ENCODE peak calls at places on chromosomes 3 and 15, in seven cellular contexts. T is T follicular helper cell, V is A673, B is activated T-helper 1 cell treated with Interleukin-2 at 50 U/mL for 16 hours, N is G401, Z is left ventricle myocardium inferior, P is cortex of kidney. U is an unnamed sample.
A peak's percentile ranks its signal among the peaks of the same experiment; 100 is the strongest.

GRCh38 chr3:66153961-66154923 is 66.6 kb upstream of the SLC25A26 start:
- DNase-seq in T (no peak), V (no peak), B (no peak), N (peak; percentile 91), Z (peak; percentile 19), P (no peak), U (no peak)

GRCh38 chr3:1439395-1439794 is 346.6 kb downstream of the CNTN6 start:
- DNase-seq in T (no peak), V (peak; percentile 5), B (no peak), N (no peak), Z (no peak), P (no peak), U (no peak)

GRCh38 chr15:52287114-52287513 is 8.5 kb downstream of the MYO5C start:
- DNase-seq in T (no peak), V (no peak), B (no peak), N (no peak), Z (no peak), P (no peak), U (no peak)

GRCh38 chr3:184016820-184017671 is 638 bp downstream of the ABCC5 start:
- DNase-seq in T (no peak), V (peak; percentile 67), B (peak; percentile 22), N (peak; percentile 68), Z (peak; percentile 66), P (no peak), U (peak; percentile 20)

GRCh38 chr3:150589759-150590158 is 13.4 kb upstream of the SELENOT start:
- DNase-seq in T (no peak), V (no peak), B (no peak), N (no peak), Z (no peak), P (no peak), U (no peak)

GRCh38 chr15:84797212-84797611 is 19.9 kb upstream of the ALPK3 start:
- DNase-seq in T (no peak), V (no peak), B (no peak), N (no peak), Z (no peak), P (no peak), U (no peak)

GRCh38 chr15:25251700-25252390 is 187.0 kb downstream of the UBE3A start:
- DNase-seq in T (no peak), V (no peak), B (no peak), N (no peak), Z (peak; percentile 5), P (no peak), U (no peak)

GRCh38 chr3:66856555-66856954 is 141.6 kb upstream of the KBTBD8 start:
- DNase-seq in T (no peak), V (no peak), B (no peak), N (no peak), Z (no peak), P (no peak), U (no peak)

GRCh38 chr15:67850336-67850735 is 10.5 kb upstream of the RNU6-1 start:
- DNase-seq in T (no peak), V (no peak), B (no peak), N (no peak), Z (no peak), P (no peak), U (no peak)

GRCh38 chr3:49053543-49053942 is 24.3 kb upstream of the IMPDH2 start:
- DNase-seq in T (no peak), V (no peak), B (no peak), N (no peak), Z (no peak), P (no peak), U (no peak)

GRCh38 chr15:71627188-71627587 is 183.2 kb upstream of the NR2E3 start:
- DNase-seq in T (no peak), V (no peak), B (no peak), N (no peak), Z (no peak), P (no peak), U (no peak)

GRCh38 chr3:97131476-97131875 is 317.1 kb downstream of the EPHA6 start:
- DNase-seq in T (no peak), V (no peak), B (no peak), N (peak; percentile 79), Z (no peak), P (no peak), U (no peak)

GRCh38 chr3:48428863-48429415 is 947 bp downstream of the PLXNB1 start:
- DNase-seq in T (no peak), V (peak; percentile 16), B (no peak), N (peak; percentile 40), Z (peak; percentile 53), P (no peak), U (no peak)

GRCh38 chr15:88690331-88690730 is 51.5 kb downstream of the ISG20 start:
- DNase-seq in T (no peak), V (no peak), B (no peak), N (no peak), Z (no peak), P (no peak), U (no peak)

GRCh38 chr15:77457619-77458265 is 37.1 kb downstream of the HMG20A start:
- DNase-seq in T (no peak), V (no peak), B (no peak), N (no peak), Z (no peak), P (no peak), U (no peak)

GRCh38 chr3:13078158-13078905 is 5.1 kb upstream of the IQSEC1 start:
- DNase-seq in T (no peak), V (no peak), B (no peak), N (no peak), Z (no peak), P (no peak), U (no peak)

GRCh38 chr15:30990036-30990435 is 1.4 kb downstream of the MTMR10 start:
- DNase-seq in T (no peak), V (peak; percentile 32), B (no peak), N (no peak), Z (no peak), P (no peak), U (no peak)

GRCh38 chr15:73870700-73871408 is 2.5 kb upstream of the TBC1D21 start:
- DNase-seq in T (no peak), V (no peak), B (no peak), N (no peak), Z (peak; percentile 81), P (no peak), U (no peak)

GRCh38 chr3:125573216-125573615 is 22.1 kb downstream of the OSBPL11 start:
- DNase-seq in T (no peak), V (no peak), B (no peak), N (no peak), Z (no peak), P (no peak), U (no peak)

GRCh38 chr3:127732303-127732702 is 59.6 kb downstream of the ABTB1 start:
- DNase-seq in T (no peak), V (peak; percentile 20), B (no peak), N (no peak), Z (no peak), P (no peak), U (no peak)

GRCh38 chr15:33215941-33216872 is 21.7 kb upstream of the FMN1 start:
- DNase-seq in T (no peak), V (peak; percentile 19), B (no peak), N (no peak), Z (no peak), P (no peak), U (no peak)

GRCh38 chr3:78974181-78974770 is 793.5 kb downstream of the ROBO1 start:
- DNase-seq in T (no peak), V (no peak), B (no peak), N (peak; percentile 80), Z (no peak), P (no peak), U (no peak)

GRCh38 chr15:57762302-57762701 is 55.8 kb downstream of the POLR2M start:
- DNase-seq in T (no peak), V (no peak), B (no peak), N (no peak), Z (no peak), P (no peak), U (no peak)

GRCh38 chr3:79968418-79968817 is 200.6 kb upstream of the ROBO1 start:
- DNase-seq in T (no peak), V (no peak), B (no peak), N (no peak), Z (no peak), P (no peak), U (no peak)

GRCh38 chr3:13852638-13853009 is 27.2 kb downstream of the WNT7A start:
- DNase-seq in T (no peak), V (no peak), B (no peak), N (no peak), Z (no peak), P (no peak), U (no peak)

GRCh38 chr15:57821826-57822225 is 115.3 kb downstream of the POLR2M start:
- DNase-seq in T (no peak), V (no peak), B (no peak), N (no peak), Z (no peak), P (no peak), U (no peak)

GRCh38 chr3:141402476-141403171 is 34.3 kb downstream of the ZBTB38 start:
- DNase-seq in T (no peak), V (peak; percentile 56), B (peak; percentile 46), N (peak; percentile 65), Z (peak; percentile 84), P (no peak), U (peak; percentile 47)

GRCh38 chr15:39597751-39598185 is 16.9 kb downstream of the THBS1 start:
- DNase-seq in T (no peak), V (no peak), B (no peak), N (no peak), Z (no peak), P (no peak), U (no peak)

GRCh38 chr3:123449092-123449985 is 449 bp upstream of the ADCY5 start:
- DNase-seq in T (no peak), V (peak; percentile 35), B (no peak), N (peak; percentile 24), Z (peak; percentile 61), P (no peak), U (no peak)

GRCh38 chr3:29057326-29057725 is 223.5 kb upstream of the RBMS3 start:
- DNase-seq in T (no peak), V (no peak), B (no peak), N (no peak), Z (no peak), P (no peak), U (no peak)

GRCh38 chr15:45919806-45920205 is 285.0 kb downstream of the SQOR start:
- DNase-seq in T (no peak), V (peak; percentile 26), B (no peak), N (no peak), Z (no peak), P (no peak), U (no peak)

GRCh38 chr3:160921020-160921635 is 165.1 kb downstream of the PPM1L start:
- DNase-seq in T (no peak), V (peak; percentile 51), B (no peak), N (peak; percentile 56), Z (no peak), P (no peak), U (no peak)

GRCh38 chr3:88986834-88987233 is 120.6 kb upstream of the EPHA3 start:
- DNase-seq in T (no peak), V (peak; percentile 6), B (no peak), N (no peak), Z (no peak), P (no peak), U (no peak)

GRCh38 chr3:132630612-132631011 is 29.0 kb downstream of the ACAD11 start:
- DNase-seq in T (no peak), V (peak; percentile 86), B (no peak), N (no peak), Z (no peak), P (no peak), U (no peak)

GRCh38 chr15:77859491-77860060 is 217.9 kb downstream of the TBC1D2B start:
- DNase-seq in T (no peak), V (no peak), B (no peak), N (peak; percentile 28), Z (no peak), P (no peak), U (no peak)

GRCh38 chr3:126742057-126742456 is 38.0 kb downstream of the CHCHD6 start:
- DNase-seq in T (no peak), V (no peak), B (no peak), N (no peak), Z (no peak), P (no peak), U (no peak)

GRCh38 chr15:78452485-78452884 is 14.5 kb downstream of the IREB2 start:
- DNase-seq in T (no peak), V (no peak), B (no peak), N (no peak), Z (no peak), P (no peak), U (no peak)

GRCh38 chr3:20074226-20075063 is 34.2 kb downstream of the KAT2B start:
- DNase-seq in T (no peak), V (no peak), B (no peak), N (no peak), Z (no peak), P (no peak), U (no peak)